ENCODE peak calls at places on chromosomes 13 and 19, in eight cellular contexts. D is CD8-positive, alpha-beta memory T cell; E is K562; M is lower lobe of right lung; H is SJSA1; I is mesendoderm; R is aorta; B is tibial artery. V is an unnamed sample.

GRCh38 chr19:3494559-3494958 is 5.9 kb downstream of the DOHH start:
- DNase-seq in D (no peak), E (no peak), M (no peak), H (no peak), I (no peak), R (no peak), B (no peak), V (no peak)

GRCh38 chr13:25908390-25908789 is 143.4 kb downstream of the SHISA2 start:
- DNase-seq in D (no peak), E (no peak), M (no peak), H (no peak), I (peak; percentile 36), R (no peak), B (no peak), V (no peak)

GRCh38 chr13:35925669-35926068 is 205.5 kb downstream of the DCLK1 start:
- DNase-seq in D (no peak), E (no peak), M (no peak), H (no peak), I (no peak), R (no peak), B (no peak), V (no peak)

GRCh38 chr13:103625194-103625593 is 559.0 kb upstream of the SLC10A2 start:
- DNase-seq in D (no peak), E (no peak), M (no peak), H (no peak), I (no peak), R (no peak), B (no peak), V (no peak)

GRCh38 chr13:40063743-40064142 is 408.3 kb downstream of the COG6 start:
- DNase-seq in D (no peak), E (no peak), M (no peak), H (no peak), I (peak; percentile 18), R (no peak), B (no peak), V (no peak)

GRCh38 chr19:18603958-18604819 is 2.4 kb downstream of the CRLF1 start:
- DNase-seq in D (no peak), E (no peak), M (no peak), H (no peak), I (no peak), R (no peak), B (no peak), V (peak; percentile 78)

GRCh38 chr19:3171894-3172679 is 6.5 kb upstream of the S1PR4 start:
- DNase-seq in D (no peak), E (no peak), M (no peak), H (no peak), I (no peak), R (no peak), B (no peak), V (peak; percentile 42)

GRCh38 chr13:85724554-85725432 is 74.4 kb downstream of the SLITRK6 start:
- DNase-seq in D (no peak), E (no peak), M (no peak), H (no peak), I (no peak), R (peak; percentile 21), B (no peak), V (no peak)

GRCh38 chr19:23312515-23312914 is 62.3 kb upstream of the ZNF724 start:
- DNase-seq in D (no peak), E (no peak), M (no peak), H (no peak), I (no peak), R (no peak), B (no peak), V (no peak)

GRCh38 chr13:31431722-31432137 is 232.0 kb downstream of the B3GLCT start:
- DNase-seq in D (no peak), E (peak; percentile 48), M (peak; percentile 46), H (no peak), I (peak; percentile 53), R (peak; percentile 56), B (peak; percentile 62), V (peak; percentile 35)

GRCh38 chr19:30666301-30666803 is 294.2 kb downstream of the ZNF536 start:
- DNase-seq in D (no peak), E (peak; percentile 49), M (no peak), H (no peak), I (peak; percentile 61), R (no peak), B (peak; percentile 35), V (peak; percentile 84)

GRCh38 chr13:38395505-38395803 is 45.8 kb downstream of the UFM1 start:
- DNase-seq in D (no peak), E (no peak), M (no peak), H (no peak), I (peak; percentile 25), R (no peak), B (no peak), V (no peak)

GRCh38 chr13:114099191-114099590 is 33.2 kb downstream of the RASA3 start:
- DNase-seq in D (no peak), E (peak; percentile 64), M (peak; percentile 45), H (peak; percentile 96), I (peak; percentile 91), R (peak; percentile 91), B (peak; percentile 87), V (peak; percentile 88)

GRCh38 chr19:4069331-4069959 is 2.7 kb upstream of the ZBTB7A start:
- DNase-seq in D (peak; percentile 40), E (no peak), M (peak; percentile 89), H (no peak), I (no peak), R (peak; percentile 81), B (no peak), V (peak; percentile 60)

GRCh38 chr19:8161135-8161646 is 11.8 kb upstream of the FBN3 start:
- DNase-seq in D (no peak), E (peak; percentile 81), M (no peak), H (no peak), I (peak; percentile 75), R (no peak), B (no peak), V (peak; percentile 45)

GRCh38 chr19:11373166-11373884 is 1.1 kb upstream of the SWSAP1 start:
- DNase-seq in D (no peak), E (peak; percentile 43), M (no peak), H (no peak), I (peak; percentile 82), R (no peak), B (no peak), V (peak; percentile 82)

GRCh38 chr19:6577410-6578125 is 13.4 kb downstream of the CD70 start:
- DNase-seq in D (no peak), E (peak; percentile 57), M (no peak), H (no peak), I (no peak), R (no peak), B (no peak), V (no peak)

GRCh38 chr13:108069521-108070210 is 145.7 kb downstream of the LIG4 start:
- DNase-seq in D (peak; percentile 4), E (no peak), M (no peak), H (no peak), I (no peak), R (no peak), B (no peak), V (no peak)

GRCh38 chr19:40057166-40057565 is 1.1 kb upstream of the ZNF780B start:
- DNase-seq in D (no peak), E (no peak), M (no peak), H (no peak), I (no peak), R (no peak), B (no peak), V (no peak)

GRCh38 chr13:46176756-46177155 is 5.2 kb downstream of the LCP1 start:
- DNase-seq in D (no peak), E (no peak), M (no peak), H (no peak), I (no peak), R (no peak), B (peak; percentile 31), V (no peak)

GRCh38 chr13:35527451-35527850 is 51.0 kb upstream of the MAB21L1 start:
- DNase-seq in D (no peak), E (no peak), M (no peak), H (no peak), I (no peak), R (no peak), B (no peak), V (no peak)

GRCh38 chr19:50696065-50696425 is 23.6 kb downstream of the SHANK1 start:
- DNase-seq in D (no peak), E (no peak), M (no peak), H (no peak), I (no peak), R (no peak), B (no peak), V (no peak)
- H3K4me3 ChIP-seq in D (no peak overlapping the region), E (no peak overlapping the region), M (no peak overlapping the region), H (no peak overlapping the region), I (no peak overlapping the region), R (no peak overlapping the region), B (no peak overlapping the region), V (no peak overlapping the region)

GRCh38 chr19:1507192-1507660 is 5.6 kb downstream of the ADAMTSL5 start:
- DNase-seq in D (no peak), E (no peak), M (no peak), H (no peak), I (no peak), R (no peak), B (no peak), V (no peak)

GRCh38 chr19:1509589-1510441 is 3.0 kb downstream of the ADAMTSL5 start:
- DNase-seq in D (no peak), E (no peak), M (no peak), H (no peak), I (no peak), R (no peak), B (no peak), V (no peak)

GRCh38 chr19:1505991-1506881 is 6.6 kb downstream of the ADAMTSL5 start:
- DNase-seq in D (no peak), E (no peak), M (no peak), H (no peak), I (no peak), R (no peak), B (no peak), V (no peak)

GRCh38 chr19:1508507-1508856 is 4.3 kb downstream of the ADAMTSL5 start:
- DNase-seq in D (no peak), E (no peak), M (no peak), H (no peak), I (no peak), R (no peak), B (no peak), V (no peak)

GRCh38 chr19:1507763-1508506 is 4.9 kb downstream of the ADAMTSL5 start:
- DNase-seq in D (peak; percentile 93), E (peak; percentile 97), M (peak; percentile 91), H (peak; percentile 94), I (peak; percentile 98), R (peak; percentile 95), B (peak; percentile 91), V (peak; percentile 100)
- H3K27me3 ChIP-seq in D (peaks cover 9% of the 10 kb centered on the region), E (no peaks in the 10 kb centered on the region), M (peaks cover 39% of the 10 kb centered on the region), H (peaks cover 22% of the 10 kb centered on the region), I (no peaks in the 10 kb centered on the region), R (no peaks in the 10 kb centered on the region), B (peaks cover 57% of the 10 kb centered on the region), V (peaks cover 42% of the 10 kb centered on the region)

GRCh38 chr13:110479215-110479545 is 82.3 kb downstream of the RAB20 start:
- DNase-seq in D (no peak), E (no peak), M (no peak), H (no peak), I (no peak), R (no peak), B (no peak), V (no peak)
- H3K36me3 ChIP-seq in D (no peaks in the 10 kb centered on the region), E (no peaks in the 10 kb centered on the region), M (peaks cover 69% of the 10 kb centered on the region), H (peaks cover 63% of the 10 kb centered on the region), I (peaks cover 9% of the 10 kb centered on the region), R (peaks cover 11% of the 10 kb centered on the region), B (peaks cover 67% of the 10 kb centered on the region), V (peaks cover 22% of the 10 kb centered on the region)

DNA sequence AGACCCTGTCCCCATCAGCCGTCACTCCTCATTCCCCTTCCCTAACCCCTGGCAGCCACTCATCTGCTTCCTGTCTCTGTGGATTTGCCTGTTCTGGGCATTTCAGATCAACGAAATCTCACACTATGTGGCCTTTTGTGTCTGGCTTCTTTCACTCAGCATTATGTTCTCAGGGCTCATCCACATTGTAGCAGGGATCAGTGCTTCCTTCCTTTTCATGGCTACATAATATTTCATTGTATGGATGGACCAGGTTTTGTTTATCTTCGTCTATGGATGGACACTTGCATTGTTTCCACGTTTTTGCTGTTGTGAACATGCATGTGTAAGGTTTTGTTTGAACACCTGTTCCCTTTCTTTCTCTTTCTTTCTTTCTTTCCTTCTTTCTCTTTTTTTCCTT is 41.3 kb downstream of the NWD1 start:
- DNase-seq in D (no peak), E (no peak), M (no peak), H (no peak), I (no peak), R (no peak), B (no peak), V (no peak)
- H3K4me3 ChIP-seq in D (no peak overlapping the region), E (no peak overlapping the region), M (no peak overlapping the region), H (no peak overlapping the region), I (no peak overlapping the region), R (no peak overlapping the region), B (no peak overlapping the region), V (no peak overlapping the region)